ENCODE peak calls at places on chromosomes 12 and 14, in four cellular contexts. W is HepG2, Z is K562, B is GM12878. K is an unnamed sample.

GRCh38 chr14:52279405-52279804 is 11.9 kb downstream of the PTGDR start:
- DNase-seq in B (no peak), Z (no peak), W (no peak), K (no peak)

GRCh38 chr12:67735868-67736267 is 87.3 kb downstream of the DYRK2 start:
- DNase-seq in Z (no peak), W (no peak), B (no peak), K (no peak)

GRCh38 chr12:49251357-49251756 is 13.5 kb upstream of the TUBA1C start:
- DNase-seq in W (no peak), B (no peak), Z (no peak), K (no peak)

GRCh38 chr12:96623818-96624217 is 134.4 kb downstream of the CFAP54 start:
- DNase-seq in Z (no peak), W (no peak), B (no peak), K (no peak)

GRCh38 chr14:72514660-72515025 is 379.3 kb downstream of the DPF3 start:
- DNase-seq in W (no peak), Z (no peak), B (no peak), K (no peak)

GRCh38 chr14:54715244-54715643 is 148.3 kb downstream of the SAMD4A start:
- DNase-seq in W (no peak), B (no peak), Z (no peak), K (peak; percentile 29)

GRCh38 chr12:68352067-68352466 is 19.9 kb upstream of the MDM1 start:
- DNase-seq in W (no peak), B (no peak), Z (no peak), K (no peak)

GRCh38 chr14:63642229-63642611 is 549 bp upstream of the WDR89 start:
- DNase-seq in W (peak; percentile 94), Z (peak; percentile 84), B (peak; percentile 93), K (peak; percentile 96)

GRCh38 chr14:51182166-51182565 is 57.9 kb upstream of the TMX1 start:
- DNase-seq in W (no peak), Z (no peak), B (no peak), K (no peak)

GRCh38 chr14:31829256-31829923 is 247.7 kb upstream of the ARHGAP5 start:
- DNase-seq in Z (peak; percentile 4), W (no peak), B (no peak), K (peak; percentile 21)

GRCh38 chr12:84756961-84757360 is 155.6 kb downstream of the SLC6A15 start:
- DNase-seq in Z (no peak), B (no peak), W (no peak), K (no peak)

GRCh38 chr12:25187781-25188180 is 7.2 kb downstream of the DNAI7 start:
- DNase-seq in B (no peak), W (no peak), Z (no peak), K (no peak)

GRCh38 chr14:103561381-103562134 is 899 bp downstream of the BAG5 start:
- DNase-seq in Z (peak; percentile 57), B (no peak), W (peak; percentile 27), K (peak; percentile 77)

GRCh38 chr14:95196268-95196667 is 38.9 kb upstream of the DICER1 start:
- DNase-seq in B (no peak), Z (peak; percentile 48), W (peak; percentile 9), K (peak; percentile 45)

GRCh38 chr14:23041729-23042128 is 283 bp upstream of the PSMB11 start:
- DNase-seq in B (no peak), Z (no peak), W (no peak), K (no peak)

GRCh38 chr12:227923-228845 is 14.2 kb upstream of the SLC6A12 start:
- DNase-seq in W (no peak), Z (no peak), B (no peak), K (no peak)

GRCh38 chr12:96483116-96483515 is 6.3 kb upstream of the CFAP54 start:
- DNase-seq in Z (no peak), W (no peak), B (no peak), K (no peak)

GRCh38 chr12:62737201-62737600 is 197.7 kb downstream of the PPM1H start:
- DNase-seq in B (no peak), W (no peak), Z (no peak), K (no peak)

GRCh38 chr14:64217318-64217717 is 76.9 kb downstream of the ESR2 start:
- DNase-seq in W (no peak), B (no peak), Z (no peak), K (no peak)

GRCh38 chr14:100531152-100531551 is 56.1 kb downstream of the BEGAIN start:
- DNase-seq in W (no peak), Z (no peak), B (no peak), K (no peak)

GRCh38 chr12:124509676-124510300 is 57.6 kb downstream of the NCOR2 start:
- DNase-seq in B (no peak), Z (peak; percentile 80), W (peak; percentile 86), K (no peak)

GRCh38 chr12:47821346-47821706 is 1.6 kb upstream of the HDAC7 start:
- DNase-seq in W (no peak), B (no peak), Z (no peak), K (no peak)

GRCh38 chr12:56947633-56948535 is 9.5 kb downstream of the RDH16 start:
- DNase-seq in Z (peak; percentile 27), W (peak; percentile 39), B (no peak), K (peak; percentile 40)

GRCh38 chr14:30656190-30656632 is 34.1 kb downstream of the SCFD1 start:
- DNase-seq in W (peak; percentile 68), Z (peak; percentile 13), B (peak; percentile 4), K (peak; percentile 73)

GRCh38 chr12:26524862-26525465 is 308.0 kb downstream of the ITPR2 start:
- DNase-seq in B (no peak), Z (peak; percentile 9), W (no peak), K (peak; percentile 46)

DNA sequence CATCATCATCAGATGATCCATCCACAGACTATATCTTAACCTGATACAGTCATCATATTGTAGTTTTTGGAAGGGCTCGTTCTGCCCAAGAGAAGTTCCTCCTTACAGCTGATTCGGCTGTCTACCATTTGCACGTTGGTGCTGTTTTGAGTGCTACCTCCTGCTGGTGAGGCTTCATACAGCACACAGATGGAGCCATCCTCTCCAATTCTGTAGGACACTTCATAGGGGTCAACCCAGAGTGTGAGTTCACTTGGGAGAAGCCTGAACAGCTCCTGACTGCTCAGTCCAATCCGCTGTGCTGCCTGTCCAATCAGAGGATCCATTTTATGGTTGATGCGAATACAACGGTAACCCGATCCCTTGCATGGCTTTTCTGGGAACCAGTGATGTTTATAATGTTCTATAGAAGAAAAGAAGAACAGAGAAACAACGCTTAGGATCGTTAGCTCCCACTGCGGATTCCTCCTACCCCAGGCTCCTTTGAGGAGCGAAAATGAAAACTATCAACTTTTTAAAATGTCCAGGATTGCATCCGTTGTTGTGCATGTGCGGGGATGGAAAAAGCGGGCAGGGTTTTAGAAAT is 1.5 kb downstream of the BTG1 start:
- DNase-seq in Z (peak; percentile 71), B (no peak), W (peak; percentile 81), K (peak; percentile 84)
- TF ChIP-seq REST in Z (no peak), B (peak; percentile 12), W (no peak), K (no peak)

GRCh38 chr14:68547305-68548193 is 245.3 kb downstream of the ZFP36L1 start:
- DNase-seq in B (no peak), W (no peak), Z (no peak), K (no peak)
- H3K4me2 ChIP-seq in B (no peak overlapping the region), W (no peak overlapping the region), Z (no peak overlapping the region), K (no peak overlapping the region)

GRCh38 chr12:52296572-52297215 is 5.4 kb upstream of the KRT81 start:
- DNase-seq in W (no peak), Z (no peak), B (no peak), K (no peak)
- TF ChIP-seq CREB1 in W (no peak), Z (no peak), B (no peak), K (no peak)

DNA sequence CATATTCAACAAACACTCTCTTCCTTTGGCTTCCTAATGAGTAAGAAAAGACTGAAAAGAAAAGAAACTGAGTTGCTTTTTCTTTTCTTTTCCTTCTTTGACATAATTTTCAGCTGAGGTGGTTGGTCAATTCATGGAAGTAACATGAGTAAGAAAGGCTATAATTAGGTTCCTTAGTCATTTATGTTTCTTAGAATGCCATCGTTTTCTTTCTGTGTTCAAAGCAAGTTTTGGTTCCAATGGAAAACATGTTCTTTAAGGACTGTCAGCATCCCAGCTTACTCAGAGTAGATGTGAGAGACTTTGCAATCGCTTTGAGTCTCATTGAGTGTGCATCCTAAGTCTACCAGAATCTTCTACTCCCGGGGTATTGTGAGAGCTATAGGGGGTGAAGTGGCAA is 882.4 kb downstream of the DIO2 start:
- DNase-seq in W (no peak), Z (no peak), B (no peak), K (no peak)
- TF ChIP-seq REST in W (no peak), Z (no peak), B (no peak), K (no peak)

GRCh38 chr12:70241845-70242244 is 1.4 kb upstream of the CNOT2 start:
- DNase-seq in B (no peak), W (no peak), Z (no peak), K (no peak)

GRCh38 chr12:70243510-70244331 is 488 bp downstream of the CNOT2 start:
- DNase-seq in B (no peak), Z (peak; percentile 88), W (peak; percentile 43), K (peak; percentile 69)

GRCh38 chr12:70236990-70237389 is 6.2 kb upstream of the CNOT2 start:
- DNase-seq in Z (no peak), B (no peak), W (no peak), K (peak; percentile 25)

GRCh38 chr12:70242695-70243509 is at the start of gene CNOT2:
- DNase-seq in W (peak; percentile 85), B (peak; percentile 44), Z (peak; percentile 85), K (peak; percentile 92)

GRCh38 chr12:70240677-70241076 is 2.6 kb upstream of the CNOT2 start:
- DNase-seq in W (no peak), Z (no peak), B (no peak), K (no peak)
- H3K4me2 ChIP-seq in W (no peak overlapping the region), Z (no peak overlapping the region), B (no peak overlapping the region), K (no peak overlapping the region)

GRCh38 chr14:24194873-24195185 is 412 bp downstream of the TM9SF1 start:
- DNase-seq in B (no peak), W (no peak), Z (no peak), K (no peak)
- TF ChIP-seq CREB1 in B (no peak), W (no peak), Z (no peak), K (no peak)

K was measured in GM23338.